ENCODE peak calls at places on chromosomes 2 and 18, in five cellular contexts. U is ACHN, M is RWPE1, F is KBM-7, I is skeletal muscle cell. H is an unnamed sample.

GRCh38 chr2:85472265-85472664 is 53.8 kb downstream of the SH2D6 start:
- DNase-seq in I (no peak), U (no peak), M (no peak), F (no peak), H (no peak)

GRCh38 chr2:61789807-61790602 is 63.9 kb downstream of the FAM161A start:
- DNase-seq in M (no peak), F (no peak), U (no peak), I (no peak), H (no peak)

GRCh38 chr18:23099621-23100020 is 35.7 kb upstream of the CABLES1 start:
- DNase-seq in I (no peak), F (no peak), U (peak), M (no peak), H (no peak)

GRCh38 chr18:79460445-79461300 is 64.9 kb downstream of the NFATC1 start:
- DNase-seq in U (no peak), F (no peak), I (no peak), M (no peak), H (no peak)

GRCh38 chr2:217873371-217873770 is 129.4 kb downstream of the TNS1 start:
- DNase-seq in M (no peak), F (no peak), U (no peak), I (no peak), H (no peak)

GRCh38 chr2:200193331-200193730 is 113.2 kb upstream of the SPATS2L start:
- DNase-seq in M (no peak), I (no peak), F (no peak), U (no peak), H (no peak)

GRCh38 chr18:49944681-49945080 is 131.3 kb upstream of the ACAA2 start:
- DNase-seq in F (no peak), M (no peak), U (no peak), I (no peak), H (no peak)

GRCh38 chr2:3162442-3163077 is 215.1 kb downstream of the EIPR1 start:
- DNase-seq in F (no peak), M (no peak), U (no peak), I (no peak), H (no peak)

GRCh38 chr2:239519921-239520585 is 119.2 kb upstream of the HDAC4 start:
- DNase-seq in I (no peak), M (no peak), U (no peak), F (no peak), H (no peak)